ENCODE peak calls at places on chromosome 16, in six cellular contexts. Z is EH; K is iPS-NIHi11; J is ACHN; T is activated T-cell treated with anti-CD3 and anti-CD28 coated beads, Interleukin-2, amount 50 U/mL, for 24 hours; D is A172. E is an unnamed sample.

GRCh38 chr16:57432505-57432904 is 14.7 kb downstream of the CIAPIN1 start:
- DNase-seq in Z (no peak), K (no peak), J (no peak), T (no peak), D (no peak), E (no peak)

GRCh38 chr16:83682126-83682857 is 125.5 kb upstream of the HSBP1 start:
- DNase-seq in Z (no peak), K (no peak), J (no peak), T (no peak), D (no peak), E (no peak)

GRCh38 chr16:11361751-11362742 is 16.8 kb downstream of the RMI2 start:
- DNase-seq in Z (peak), K (no peak), J (peak), T (peak), D (peak), E (no peak)

GRCh38 chr16:85928411-85928820 is 29.5 kb downstream of the IRF8 start:
- DNase-seq in Z (peak), K (no peak), J (no peak), T (no peak), D (no peak), E (no peak)

GRCh38 chr16:1613240-1613639 is 1.1 kb downstream of the CRAMP1 start:
- DNase-seq in Z (peak), K (no peak), J (peak), T (peak), D (no peak), E (peak)

GRCh38 chr16:83994703-83995102 is 26.7 kb downstream of the NECAB2 start:
- DNase-seq in Z (no peak), K (no peak), J (no peak), T (no peak), D (no peak), E (no peak)

GRCh38 chr16:21646721-21647561 is 5.5 kb downstream of the IGSF6 start:
- DNase-seq in Z (no peak), K (no peak), J (no peak), T (peak), D (no peak), E (no peak)

GRCh38 chr16:15599303-15600070 is 43.5 kb downstream of the MARF1 start:
- DNase-seq in Z (peak), K (no peak), J (no peak), T (no peak), D (no peak), E (no peak)

GRCh38 chr16:970379-970765 is 412 bp downstream of the LMF1 start:
- DNase-seq in Z (no peak), K (peak), J (no peak), T (no peak), D (no peak), E (no peak)

GRCh38 chr16:67886387-67886786 is 1.7 kb downstream of the NRN1L start:
- DNase-seq in Z (no peak), K (no peak), J (no peak), T (no peak), D (no peak), E (no peak)

GRCh38 chr16:54210437-54211081 is 76.0 kb downstream of the IRX3 start:
- DNase-seq in Z (no peak), K (no peak), J (no peak), T (no peak), D (no peak), E (no peak)

GRCh38 chr16:67198238-67198734 is 645 bp upstream of the ELMO3 start:
- DNase-seq in Z (peak), K (peak), J (peak), T (no peak), D (peak), E (peak)

GRCh38 chr16:69469807-69470561 is 45.6 kb downstream of the CYB5B start:
- DNase-seq in Z (peak), K (no peak), J (no peak), T (peak), D (no peak), E (no peak)

GRCh38 chr16:3158498-3159314 is 23.9 kb downstream of the ZNF213 start:
- DNase-seq in Z (peak), K (peak), J (peak), T (peak), D (peak), E (peak)

GRCh38 chr16:85838876-85839585 is 39.5 kb downstream of the COX4I1 start:
- DNase-seq in Z (no peak), K (no peak), J (no peak), T (no peak), D (no peak), E (no peak)

GRCh38 chr16:47713225-47713595 is 252.1 kb downstream of the PHKB start:
- DNase-seq in Z (peak), K (no peak), J (no peak), T (no peak), D (peak), E (no peak)

GRCh38 chr16:56332464-56333079 is 92.8 kb downstream of the AMFR start:
- DNase-seq in Z (peak), K (peak), J (peak), T (no peak), D (peak), E (peak)